ENCODE peak calls at places on chromosome 2, in nine cellular contexts. I is hepatocyte, Y is lower lobe of right lung, H is endothelial cell of umbilical vein, X is Peyer's patch, W is cardiac muscle cell, S is colonic mucosa, C is sigmoid colon, R is body of pancreas. F is an unnamed sample. For H3K9me3, the result is how much of the 10 kb centered on the place peaks cover.

GRCh38 chr2:52510432-52510831 is 1257.2 kb upstream of the CHAC2 start:
- DNase-seq in I (no peak), Y (no peak), H (no peak), X (no peak), W (no peak), S (no peak), C (no peak), R (no peak), F (no peak)

GRCh38 chr2:236341066-236341465 is 76.9 kb upstream of the ASB18 start:
- DNase-seq in I (no peak), Y (no peak), H (no peak), X (no peak), W (no peak), S (no peak), C (no peak), R (no peak), F (no peak)

GRCh38 chr2:231684314-231685223 is 23.8 kb upstream of the PTMA start:
- DNase-seq in I (no peak), Y (no peak), H (no peak), X (no peak), W (no peak), S (no peak), C (peak), R (peak), F (no peak)

GRCh38 chr2:84856785-84857184 is 24.1 kb downstream of the TRABD2A start:
- DNase-seq in I (no peak), Y (no peak), H (no peak), X (no peak), W (no peak), S (no peak), C (no peak), R (no peak), F (no peak)

GRCh38 chr2:121075641-121076500 is 209.1 kb downstream of the TFCP2L1 start:
- DNase-seq in I (no peak), Y (no peak), H (no peak), X (no peak), W (peak), S (no peak), C (peak), R (no peak), F (no peak)

GRCh38 chr2:180122874-180123273 is 115.8 kb upstream of the CWC22 start:
- DNase-seq in I (no peak), Y (no peak), H (no peak), X (no peak), W (peak), S (no peak), C (no peak), R (no peak), F (no peak)

GRCh38 chr2:197599285-197599965 is 76.0 kb downstream of the RFTN2 start:
- DNase-seq in I (peak), Y (no peak), H (peak), X (no peak), W (peak), S (no peak), C (no peak), R (no peak), F (no peak)

GRCh38 chr2:188395903-188396699 is 104.4 kb downstream of the GULP1 start:
- DNase-seq in I (no peak), Y (no peak), H (no peak), X (no peak), W (no peak), S (no peak), C (no peak), R (no peak), F (no peak)

GRCh38 chr2:197461073-197461472 is 7.7 kb downstream of the COQ10B start:
- DNase-seq in I (peak), Y (no peak), H (no peak), X (no peak), W (no peak), S (no peak), C (no peak), R (no peak), F (no peak)

GRCh38 chr2:199370150-199370780 is 87.5 kb downstream of the SATB2 start:
- DNase-seq in I (no peak), Y (no peak), H (no peak), X (no peak), W (no peak), S (no peak), C (no peak), R (no peak), F (no peak)

DNA sequence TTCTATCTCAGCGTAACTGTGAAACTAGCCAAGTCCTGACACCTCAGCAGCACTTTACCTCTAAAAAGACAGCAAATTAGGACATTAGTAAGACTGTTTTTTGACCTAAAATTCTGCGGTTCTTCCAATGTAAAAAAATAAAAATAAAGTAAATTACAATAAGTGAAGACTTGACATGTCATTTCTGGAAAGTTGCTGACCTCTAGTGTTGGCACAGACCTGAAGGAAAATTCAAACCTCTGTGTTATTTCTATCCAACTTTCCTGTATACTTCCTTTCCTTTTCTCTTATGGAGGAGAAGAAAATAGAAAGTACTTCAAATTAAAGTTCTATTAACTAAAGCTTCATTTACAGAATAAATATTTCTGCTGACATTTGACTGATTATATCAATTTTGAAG is 110.6 kb downstream of the TMEM182 start:
- DNase-seq in I (no peak), Y (no peak), H (no peak), X (no peak), W (no peak), S (no peak), C (no peak), R (no peak), F (no peak)
- TF ChIP-seq CTCF in I (peak), Y (no peak), H (no peak), X (no peak), W (no peak), S (no peak), C (no peak), R (peak), F (no peak)

DNA sequence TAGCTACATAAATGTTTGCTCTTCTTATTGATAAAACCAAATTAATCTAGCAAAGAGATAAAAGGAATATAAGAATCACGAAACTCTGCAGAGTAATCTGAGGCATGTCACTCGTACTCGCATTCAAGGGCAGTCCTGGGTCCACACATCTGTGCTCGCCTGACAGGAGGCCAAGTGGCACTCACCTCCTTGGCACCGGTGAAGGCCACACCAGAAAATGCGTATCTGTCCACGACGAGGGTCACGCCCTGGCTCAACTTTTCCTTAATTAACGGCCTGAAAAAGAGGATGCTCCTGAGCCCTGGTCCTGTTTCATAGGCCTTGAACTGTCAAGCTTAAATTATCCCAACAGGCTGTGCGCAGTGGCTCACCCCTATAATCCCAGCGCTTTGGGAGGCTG is 6.6 kb downstream of the DTYMK start:
- DNase-seq in I (no peak), Y (no peak), H (no peak), X (no peak), W (no peak), S (no peak), C (no peak), R (no peak), F (no peak)
- H3K27ac ChIP-seq in I (peak), Y (no peak), H (no peak), X (no peak), W (no peak), S (no peak), C (peak), R (no peak), F (no peak)

DNA sequence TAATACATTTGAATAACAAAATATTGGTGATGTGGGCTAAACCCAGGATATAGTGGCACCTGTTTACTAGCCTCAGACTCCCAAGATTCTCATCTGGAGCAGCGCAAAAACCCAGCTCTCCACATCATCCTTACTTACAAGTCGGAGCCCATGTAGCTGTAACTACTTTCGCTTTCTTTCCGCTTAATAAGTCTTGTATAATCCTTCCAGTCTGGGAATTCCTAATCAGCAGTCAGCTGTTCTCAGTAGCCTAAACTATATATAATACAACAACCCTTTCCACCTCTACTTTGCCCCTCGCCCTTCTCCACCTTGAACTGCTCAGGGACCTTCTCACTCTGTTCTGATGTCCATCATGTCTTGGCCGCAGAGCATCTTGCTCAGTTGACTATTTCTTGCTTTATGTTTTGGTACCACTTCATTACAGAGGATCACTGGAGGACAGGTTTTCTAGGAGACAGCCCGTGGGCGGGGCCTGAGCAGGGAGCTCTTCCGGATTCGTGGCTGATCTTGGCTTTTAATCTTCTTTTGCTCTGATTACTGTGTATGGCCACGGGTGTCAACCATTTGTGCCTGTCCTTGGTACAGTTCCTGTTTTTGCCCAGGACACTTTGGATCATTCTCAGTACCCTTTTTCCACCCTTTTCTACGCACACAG is 119.9 kb upstream of the SERTAD2 start:
- DNase-seq in I (no peak), Y (no peak), H (no peak), X (no peak), W (no peak), S (no peak), C (no peak), R (peak), F (no peak)
- H3K9me3 ChIP-seq in I (under half), Y (under half), H (under half), X (under half), W (under half), S (under half), C (under half), R (under half), F (under half)

GRCh38 chr2:111667542-111668273 is 216.3 kb downstream of the ANAPC1 start:
- DNase-seq in I (peak), Y (no peak), H (peak), X (no peak), W (peak), S (peak), C (no peak), R (peak), F (no peak)
- TF ChIP-seq CTCF in I (peak), Y (peak), H (peak), X (peak), W (peak), S (no peak), C (no peak), R (peak), F (no peak)

GRCh38 chr2:238941262-238941792 is 93.4 kb downstream of the TWIST2 start:
- DNase-seq in I (peak), Y (no peak), H (no peak), X (no peak), W (no peak), S (peak), C (no peak), R (no peak), F (no peak)

GRCh38 chr2:238942080-238942761 is 94.3 kb downstream of the TWIST2 start:
- DNase-seq in I (peak), Y (no peak), H (no peak), X (no peak), W (no peak), S (peak), C (peak), R (no peak), F (no peak)

GRCh38 chr2:238939074-238939473 is 91.2 kb downstream of the TWIST2 start:
- DNase-seq in I (no peak), Y (no peak), H (no peak), X (peak), W (no peak), S (peak), C (peak), R (no peak), F (no peak)

GRCh38 chr2:238939521-238940403 is 91.9 kb downstream of the TWIST2 start:
- DNase-seq in I (no peak), Y (no peak), H (no peak), X (no peak), W (no peak), S (peak), C (no peak), R (no peak), F (no peak)

DNA sequence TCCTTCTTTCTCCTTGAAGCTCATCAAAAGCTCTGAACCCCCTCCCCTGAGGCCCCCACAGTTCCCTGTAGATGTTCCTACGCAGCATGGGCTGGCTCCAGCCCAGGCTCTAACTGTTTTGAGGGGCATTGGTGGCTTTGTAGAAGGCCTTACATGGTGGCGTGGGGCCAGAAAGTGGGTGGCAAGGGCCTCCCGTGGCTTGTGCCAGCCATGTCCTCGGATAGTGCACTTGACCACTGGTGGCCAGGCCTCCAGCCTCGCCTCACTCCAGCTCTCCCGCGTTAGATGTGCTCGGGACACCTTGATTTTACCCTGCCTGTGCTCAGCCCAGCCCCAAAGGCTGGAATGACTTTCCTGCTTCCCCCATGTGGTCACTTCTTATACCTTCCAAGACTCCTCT is 92.9 kb downstream of the TWIST2 start:
- DNase-seq in I (no peak), Y (no peak), H (no peak), X (no peak), W (no peak), S (peak), C (peak), R (no peak), F (no peak)
- H3K27ac ChIP-seq in I (no peak), Y (no peak), H (no peak), X (no peak), W (no peak), S (no peak), C (no peak), R (no peak), F (no peak)

GRCh38 chr2:12197133-12197532 is 450.7 kb downstream of the LPIN1 start:
- DNase-seq in I (no peak), Y (no peak), H (no peak), X (no peak), W (no peak), S (no peak), C (no peak), R (no peak), F (no peak)
- H3K9me3 ChIP-seq in I (under half), Y (under half), H (under half), X (under half), W (under half), S (under half), C (under half), R (under half), F (under half)

GRCh38 chr2:46735108-46735691 is 180.4 kb downstream of the MCFD2 start:
- DNase-seq in I (no peak), Y (no peak), H (no peak), X (no peak), W (no peak), S (no peak), C (no peak), R (peak), F (no peak)
- TF ChIP-seq CTCF in I (no peak), Y (no peak), H (no peak), X (no peak), W (no peak), S (no peak), C (no peak), R (no peak), F (no peak)

GRCh38 chr2:203948733-203949132 is 12.2 kb downstream of the ICOS start:
- DNase-seq in I (no peak), Y (no peak), H (no peak), X (no peak), W (no peak), S (no peak), C (no peak), R (no peak), F (no peak)

GRCh38 chr2:203949228-203949627 is 12.7 kb downstream of the ICOS start:
- DNase-seq in I (no peak), Y (no peak), H (no peak), X (no peak), W (peak), S (no peak), C (no peak), R (no peak), F (no peak)

DNA sequence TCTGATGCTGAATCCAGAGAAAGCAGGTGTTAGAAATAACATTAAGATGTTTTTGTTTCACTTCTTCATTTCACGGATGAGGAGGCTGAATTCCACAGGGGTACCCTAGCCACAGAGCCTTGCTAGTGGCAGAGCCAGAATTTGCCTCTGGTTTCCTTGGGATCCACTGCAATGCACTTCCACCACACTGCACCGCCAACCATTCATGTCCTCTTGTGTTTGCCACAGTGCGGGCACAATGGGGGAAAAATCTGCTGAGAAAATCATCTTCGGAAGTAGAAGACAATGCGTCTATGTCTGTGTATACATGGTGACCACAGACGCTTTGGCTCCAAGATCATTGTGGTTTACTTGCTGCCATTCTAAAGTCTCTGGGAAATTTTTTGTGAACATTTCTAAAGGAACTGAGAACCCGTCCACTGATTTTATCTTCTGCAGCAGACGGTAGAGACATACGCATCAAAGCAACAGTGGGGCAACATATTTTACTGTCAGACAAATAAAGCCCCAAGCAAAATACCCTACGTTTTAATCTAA is 14.9 kb downstream of the ICOS start:
- DNase-seq in I (no peak), Y (no peak), H (no peak), X (no peak), W (no peak), S (no peak), C (no peak), R (no peak), F (peak)
- H3K27ac ChIP-seq in I (no peak), Y (no peak), H (no peak), X (no peak), W (no peak), S (no peak), C (no peak), R (no peak), F (no peak)

GRCh38 chr2:27715318-27716165 is 51.9 kb downstream of the SLC4A1AP start:
- DNase-seq in I (peak), Y (no peak), H (no peak), X (no peak), W (peak), S (no peak), C (no peak), R (no peak), F (peak)
- H3K9me3 ChIP-seq in I (under half), Y (under half), H (under half), X (under half), W (under half), S (under half), C (under half), R (under half), F (under half)

DNA sequence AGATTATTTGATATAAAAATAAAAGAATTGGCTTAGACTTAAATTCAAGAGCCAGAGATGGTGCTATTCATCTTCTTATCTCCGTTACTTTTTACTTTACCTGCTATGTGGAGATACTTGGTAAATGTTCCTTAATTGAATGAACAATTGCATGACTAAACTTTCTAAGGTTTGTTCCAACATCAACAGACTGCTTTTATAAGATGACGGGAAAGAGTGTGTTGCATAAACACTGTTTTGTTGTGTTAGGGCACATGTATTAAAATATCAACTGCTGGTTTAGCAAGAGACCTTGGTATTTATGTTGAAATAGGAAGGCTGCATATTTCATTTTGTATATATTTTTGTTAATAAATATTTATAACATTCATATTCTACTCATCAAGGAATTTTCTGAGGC is 10.5 kb upstream of the NFE2L2 start:
- DNase-seq in I (no peak), Y (no peak), H (peak), X (no peak), W (peak), S (no peak), C (no peak), R (no peak), F (no peak)
- TF ChIP-seq CTCF in I (no peak), Y (no peak), H (no peak), X (no peak), W (no peak), S (no peak), C (no peak), R (no peak), F (no peak)